ENCODE peak calls at places on chromosomes 5 and 9, in six cellular contexts. X is naive thymus-derived CD4-positive, alpha-beta T cell; Q is AG09309; U is hepatocyte; Y is OCI-LY7; N is A549. D is an unnamed sample.

GRCh38 chr5:135092476-135092875 is 58.4 kb upstream of the PITX1 start:
- DNase-seq in X (no peak), Q (no peak), U (no peak), Y (no peak), N (no peak), D (no peak)

GRCh38 chr9:125674981-125675973 is 31.7 kb downstream of the MAPKAP1 start:
- DNase-seq in X (no peak), Q (peak), U (peak), Y (no peak), N (peak), D (no peak)

GRCh38 chr9:121359358-121360294 is 10.4 kb downstream of the STOM start:
- DNase-seq in X (no peak), Q (peak), U (no peak), Y (no peak), N (no peak), D (peak)

GRCh38 chr5:11607944-11608343 is 296.3 kb downstream of the CTNND2 start:
- DNase-seq in X (no peak), Q (no peak), U (no peak), Y (no peak), N (no peak), D (no peak)

GRCh38 chr9:16689352-16689938 is 181.0 kb downstream of the BNC2 start:
- DNase-seq in X (no peak), Q (no peak), U (no peak), Y (no peak), N (no peak), D (no peak)

GRCh38 chr9:129022037-129022436 is 6.1 kb downstream of the SH3GLB2 start:
- DNase-seq in X (no peak), Q (no peak), U (peak), Y (no peak), N (no peak), D (no peak)

GRCh38 chr9:107251756-107252322 is 31.2 kb upstream of the RAD23B start:
- DNase-seq in X (no peak), Q (peak), U (peak), Y (no peak), N (no peak), D (no peak)

GRCh38 chr5:110790673-110791072 is 51.9 kb downstream of the SLC25A46 start:
- DNase-seq in X (no peak), Q (peak), U (peak), Y (no peak), N (no peak), D (no peak)

GRCh38 chr9:89461302-89461701 is 36.6 kb downstream of the SEMA4D start:
- DNase-seq in X (no peak), Q (no peak), U (no peak), Y (no peak), N (no peak), D (no peak)

GRCh38 chr5:113217619-113218184 is 217.1 kb downstream of the TSSK1B start:
- DNase-seq in X (no peak), Q (no peak), U (no peak), Y (no peak), N (no peak), D (no peak)

GRCh38 chr5:80170117-80170535 is 85.7 kb downstream of the SERINC5 start:
- DNase-seq in X (no peak), Q (no peak), U (no peak), Y (no peak), N (no peak), D (no peak)

GRCh38 chr5:13640270-13640669 is 304.2 kb downstream of the DNAH5 start:
- DNase-seq in X (no peak), Q (no peak), U (peak), Y (no peak), N (peak), D (no peak)

GRCh38 chr9:128372188-128372641 is 1.0 kb downstream of the URM1 start:
- DNase-seq in X (no peak), Q (peak), U (no peak), Y (peak), N (no peak), D (no peak)

GRCh38 chr9:8679405-8679951 is 879.9 kb upstream of the DMAC1 start:
- DNase-seq in X (no peak), Q (no peak), U (no peak), Y (no peak), N (no peak), D (no peak)

GRCh38 chr5:91219803-91220371 is 163.2 kb downstream of the ARRDC3 start:
- DNase-seq in X (no peak), Q (peak), U (peak), Y (peak), N (peak), D (peak)

GRCh38 chr5:54757541-54757940 is 227.9 kb downstream of the ESM1 start:
- DNase-seq in X (no peak), Q (no peak), U (no peak), Y (no peak), N (no peak), D (no peak)

GRCh38 chr5:140040358-140040757 is 2.7 kb downstream of the NRG2 start:
- DNase-seq in X (no peak), Q (no peak), U (no peak), Y (no peak), N (no peak), D (no peak)

GRCh38 chr5:140037012-140037411 is 6.1 kb downstream of the NRG2 start:
- DNase-seq in X (no peak), Q (no peak), U (no peak), Y (no peak), N (no peak), D (no peak)

GRCh38 chr5:140039561-140039960 is 3.5 kb downstream of the NRG2 start:
- DNase-seq in X (no peak), Q (no peak), U (no peak), Y (no peak), N (no peak), D (peak)

GRCh38 chr5:140035881-140036280 is 7.2 kb downstream of the NRG2 start:
- DNase-seq in X (no peak), Q (no peak), U (no peak), Y (no peak), N (no peak), D (no peak)

DNA sequence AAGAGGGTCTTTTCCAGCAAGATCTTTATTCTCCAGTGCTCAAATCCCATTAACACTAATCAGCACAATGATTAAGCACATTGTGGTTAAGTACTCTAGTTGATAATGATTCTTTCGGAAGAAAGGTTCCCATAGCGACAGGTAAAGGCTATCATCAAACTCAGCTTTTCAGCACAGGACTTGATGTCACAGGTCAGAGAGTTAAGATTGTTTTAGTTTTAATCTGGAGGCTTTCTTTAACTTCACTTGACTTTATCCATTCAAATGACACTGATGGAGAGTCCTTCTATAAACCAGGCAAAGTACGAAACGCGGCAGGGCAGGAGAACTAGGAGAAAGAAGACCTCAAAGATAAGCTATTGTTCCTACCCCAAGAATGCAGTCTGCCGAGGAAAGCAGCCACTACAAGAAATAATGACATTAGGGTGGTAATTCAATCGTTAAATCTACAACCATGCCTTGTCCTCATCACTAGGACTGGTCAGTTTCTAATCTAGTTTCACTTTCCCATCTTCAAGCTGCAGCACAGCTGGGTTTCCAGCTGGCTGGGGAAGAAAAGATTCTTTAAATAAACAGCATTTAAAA is 4.6 kb downstream of the NRG2 start:
- DNase-seq in X (no peak), Q (no peak), U (no peak), Y (no peak), N (no peak), D (peak)
- H3K4me3 ChIP-seq in X (no peak), Q (peak), U (no peak), Y (peak), N (no peak), D (peak)

GRCh38 chr9:503331-503730 is 288.7 kb downstream of the DOCK8 start:
- DNase-seq in X (no peak), Q (no peak), U (no peak), Y (peak), N (no peak), D (no peak)
- H3K4me3 ChIP-seq in X (peak), Q (no peak), U (no peak), Y (peak), N (peak), D (peak)

DNA sequence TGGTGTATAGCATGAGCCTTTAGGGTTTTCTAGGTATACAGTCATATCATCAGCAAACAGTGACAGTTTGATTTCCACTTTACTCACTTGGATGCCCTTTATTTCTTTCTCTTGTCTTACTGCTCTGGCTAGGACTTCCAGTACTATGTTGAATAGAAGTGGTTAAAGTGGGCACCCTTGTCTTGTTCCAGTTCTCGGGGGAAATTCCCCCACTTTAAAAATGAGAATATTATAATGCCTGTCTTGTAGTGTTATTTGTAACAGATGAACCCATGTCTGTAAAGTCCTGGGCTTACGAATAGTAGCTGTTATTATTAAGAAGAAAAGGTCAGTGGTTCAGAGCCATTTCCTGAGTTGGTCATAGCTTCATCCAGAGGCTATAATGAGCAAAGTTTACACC is 85.0 kb downstream of the CYFIP2 start:
- DNase-seq in X (no peak), Q (no peak), U (no peak), Y (no peak), N (no peak), D (no peak)
- H3K4me3 ChIP-seq in X (no peak), Q (no peak), U (no peak), Y (no peak), N (no peak), D (no peak)

GRCh38 chr9:115202181-115202580 is 84.2 kb upstream of the TNC start:
- DNase-seq in X (no peak), Q (no peak), U (no peak), Y (no peak), N (no peak), D (no peak)

GRCh38 chr9:115207003-115207837 is 89.3 kb upstream of the TNC start:
- DNase-seq in X (no peak), Q (no peak), U (no peak), Y (no peak), N (no peak), D (peak)

GRCh38 chr9:115202960-115203751 is 85.2 kb upstream of the TNC start:
- DNase-seq in X (no peak), Q (peak), U (peak), Y (no peak), N (no peak), D (no peak)

GRCh38 chr9:115208503-115208902 is 90.5 kb upstream of the TNC start:
- DNase-seq in X (no peak), Q (peak), U (no peak), Y (no peak), N (no peak), D (no peak)

GRCh38 chr9:115204827-115205506 is 87.0 kb upstream of the TNC start:
- DNase-seq in X (no peak), Q (peak), U (peak), Y (no peak), N (peak), D (no peak)
- H3K4me3 ChIP-seq in X (no peak), Q (no peak), U (no peak), Y (no peak), N (no peak), D (no peak)

GRCh38 chr5:35856186-35857003 is at the start of gene IL7R:
- DNase-seq in X (no peak), Q (no peak), U (no peak), Y (peak), N (no peak), D (no peak)
- H3K4me3 ChIP-seq in X (peak), Q (peak), U (no peak), Y (peak), N (no peak), D (no peak)

GRCh38 chr5:62732677-62733121 is 154.1 kb downstream of the LRRC70 start:
- DNase-seq in X (no peak), Q (no peak), U (peak), Y (no peak), N (no peak), D (no peak)
- H3K4me3 ChIP-seq in X (no peak), Q (no peak), U (no peak), Y (no peak), N (no peak), D (no peak)

GRCh38 chr9:135090081-135090480 is 2.6 kb downstream of the OLFM1 start:
- DNase-seq in X (no peak), Q (no peak), U (no peak), Y (no peak), N (no peak), D (no peak)

GRCh38 chr9:135088348-135088978 is 995 bp downstream of the OLFM1 start:
- DNase-seq in X (no peak), Q (no peak), U (no peak), Y (no peak), N (no peak), D (no peak)

GRCh38 chr9:135087899-135088347 is 455 bp downstream of the OLFM1 start:
- DNase-seq in X (no peak), Q (no peak), U (no peak), Y (no peak), N (no peak), D (no peak)

GRCh38 chr9:135090547-135090946 is 3.1 kb downstream of the OLFM1 start:
- DNase-seq in X (no peak), Q (no peak), U (peak), Y (no peak), N (no peak), D (no peak)

DNA sequence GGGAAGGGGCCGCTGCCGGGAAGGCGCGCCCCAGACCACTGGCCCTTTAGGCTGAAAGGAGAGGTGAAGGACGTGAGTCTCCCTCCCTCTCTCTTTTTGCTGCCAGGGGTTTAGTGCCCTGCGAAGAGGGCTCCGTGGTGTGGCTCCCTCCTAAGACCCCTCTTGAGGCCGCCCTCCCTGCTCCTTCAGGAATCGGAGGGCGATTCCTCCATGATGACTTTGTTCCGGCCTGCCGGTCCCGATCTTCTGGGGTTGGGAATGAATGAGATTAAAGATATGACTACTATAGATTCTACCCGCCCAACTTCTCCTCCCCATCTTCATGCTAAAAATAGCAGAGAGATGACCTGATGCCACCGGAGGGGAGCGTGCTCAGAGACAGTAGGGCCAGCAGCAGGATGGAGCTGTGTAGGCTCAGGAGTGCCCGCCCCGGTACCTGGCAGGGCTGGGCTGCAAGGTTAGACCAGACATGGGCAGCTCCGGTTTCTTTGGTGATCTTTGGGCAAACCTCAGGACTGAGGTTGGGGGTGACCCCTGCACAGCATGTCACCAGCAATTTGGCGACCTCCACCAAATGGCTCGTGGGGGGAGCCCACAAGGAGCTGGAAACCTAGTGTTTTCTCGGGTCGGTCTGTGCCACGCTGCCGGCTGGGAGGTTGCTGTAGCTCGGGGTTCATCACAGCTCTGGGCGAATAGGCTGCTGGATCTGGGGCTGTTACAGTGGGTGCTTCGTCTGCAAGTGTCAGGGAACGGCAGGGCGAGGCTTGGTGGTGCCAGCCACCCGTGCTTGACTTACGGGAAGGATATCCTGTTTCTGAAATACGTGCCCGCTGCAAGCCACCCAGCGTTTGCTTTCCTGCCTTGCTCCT is 1.7 kb downstream of the OLFM1 start:
- DNase-seq in X (no peak), Q (no peak), U (no peak), Y (no peak), N (no peak), D (no peak)
- H3K4me3 ChIP-seq in X (no peak), Q (no peak), U (no peak), Y (no peak), N (no peak), D (no peak)

GRCh38 chr5:142325677-142326479 is 1.1 kb upstream of the SPRY4 start:
- DNase-seq in X (no peak), Q (no peak), U (peak), Y (no peak), N (peak), D (no peak)

GRCh38 chr5:142324871-142325676 is at the start of gene SPRY4:
- DNase-seq in X (peak), Q (peak), U (peak), Y (peak), N (peak), D (peak)

GRCh38 chr5:142324377-142324870 is 397 bp downstream of the SPRY4 start:
- DNase-seq in X (no peak), Q (no peak), U (no peak), Y (no peak), N (peak), D (no peak)

GRCh38 chr5:142327111-142327842 is 2.5 kb upstream of the SPRY4 start:
- DNase-seq in X (no peak), Q (peak), U (no peak), Y (no peak), N (no peak), D (no peak)

DNA sequence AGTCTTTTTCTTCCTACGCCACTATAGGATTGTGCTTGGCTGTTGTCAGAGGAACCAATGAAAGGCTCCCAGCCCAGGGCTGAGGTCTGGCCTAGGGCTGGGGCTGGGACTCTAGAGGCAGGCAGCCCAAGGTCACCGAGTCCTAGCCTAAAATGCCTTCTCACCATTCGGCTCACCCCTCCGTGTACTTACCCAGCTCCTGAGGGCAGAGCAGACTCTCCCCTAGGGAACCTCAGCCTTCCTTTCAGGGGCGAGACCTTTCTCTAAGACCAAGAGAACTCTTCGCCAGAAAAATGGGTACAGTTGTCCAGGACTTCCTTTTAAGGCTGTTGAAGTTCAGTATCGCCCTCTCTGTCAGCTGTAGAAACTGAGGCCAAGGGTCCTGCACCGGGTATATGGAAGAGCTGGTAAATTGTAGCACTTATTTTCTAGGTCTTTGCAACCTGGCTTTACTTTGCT is 1.7 kb upstream of the SPRY4 start:
- DNase-seq in X (no peak), Q (no peak), U (no peak), Y (no peak), N (no peak), D (no peak)
- H3K4me3 ChIP-seq in X (no peak), Q (no peak), U (no peak), Y (no peak), N (peak), D (no peak)

DNA sequence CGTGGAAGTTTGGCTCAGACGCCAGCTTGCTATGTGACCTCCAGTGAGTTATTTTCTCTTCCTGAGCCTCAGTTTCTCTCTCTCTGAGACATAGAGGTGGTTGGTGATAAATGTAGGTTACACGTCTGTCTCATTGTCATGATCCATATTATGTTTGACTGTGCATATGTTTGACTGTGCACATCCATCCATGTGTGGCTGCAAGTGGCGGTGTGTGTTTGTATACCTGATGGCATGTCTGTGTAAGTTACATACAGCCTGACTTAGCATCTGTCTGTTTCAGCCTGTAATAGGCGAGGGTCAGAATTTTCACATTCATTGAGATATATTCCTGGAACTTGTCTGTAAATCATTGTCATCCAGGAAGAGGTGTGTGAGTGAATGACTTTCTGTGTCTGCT is 3.3 kb downstream of the SPARC start:
- DNase-seq in X (no peak), Q (no peak), U (no peak), Y (no peak), N (no peak), D (no peak)
- H3K4me3 ChIP-seq in X (no peak), Q (peak), U (no peak), Y (no peak), N (no peak), D (no peak)

DNA sequence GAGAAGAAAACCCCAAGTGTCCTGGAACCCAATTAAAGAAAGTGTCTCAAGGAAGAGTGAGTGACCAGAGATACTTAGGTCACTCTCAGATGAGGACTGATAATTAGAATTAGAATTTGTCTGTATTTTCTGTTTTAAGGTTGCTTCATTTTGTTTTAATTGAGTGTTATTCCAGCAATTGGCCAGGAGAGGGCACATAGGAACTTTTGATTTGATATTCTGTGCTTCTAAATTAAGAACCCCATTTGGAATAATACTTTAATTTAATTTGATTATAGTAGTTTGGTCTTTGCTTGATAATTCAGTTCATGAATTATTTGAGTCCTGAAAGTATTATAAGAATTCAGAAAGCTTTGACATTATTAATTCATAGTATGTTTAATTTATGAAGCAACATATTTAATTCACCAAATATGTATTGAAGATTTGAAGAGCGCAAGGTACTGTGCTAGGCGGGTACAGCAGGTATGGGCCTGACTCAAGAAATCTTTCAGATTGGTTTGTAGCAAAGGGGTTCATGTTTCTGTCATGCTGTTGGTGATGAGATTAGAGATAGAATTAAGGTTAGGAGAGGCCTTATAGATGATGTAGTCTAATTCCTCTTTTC is 4.9 kb downstream of the MRPL22 start:
- DNase-seq in X (no peak), Q (no peak), U (no peak), Y (peak), N (peak), D (no peak)
- H3K4me3 ChIP-seq in X (no peak), Q (no peak), U (no peak), Y (no peak), N (no peak), D (no peak)